ENCODE peak calls at places on chromosomes 5 and 9, in five cellular contexts. Y, E, L, H and Z are unnamed samples.
A peak's percentile ranks its signal among the peaks of the same experiment; 100 is the strongest.

GRCh38 chr5:33611882-33612281 is 171.1 kb downstream of the TARS1 start:
- DNase-seq in Y (no peak), E (no peak), L (no peak), H (no peak), Z (no peak)

GRCh38 chr9:115456515-115456914 is 338.6 kb upstream of the TNC start:
- DNase-seq in Y (no peak), E (no peak), L (no peak), H (no peak), Z (no peak)

GRCh38 chr5:15643731-15644130 is 143.8 kb downstream of the FBXL7 start:
- DNase-seq in Y (no peak), E (no peak), L (no peak), H (no peak), Z (no peak)

GRCh38 chr9:111898331-111899096 is 1.9 kb downstream of the UGCG start:
- DNase-seq in Y (no peak), E (no peak), L (no peak), H (no peak), Z (no peak)

GRCh38 chr5:73322453-73323076 is 126.0 kb downstream of the FOXD1 start:
- DNase-seq in Y (no peak), E (no peak), L (no peak), H (no peak), Z (no peak)

GRCh38 chr5:146399446-146399845 is 47.7 kb upstream of the TCERG1 start:
- DNase-seq in Y (no peak), E (no peak), L (no peak), H (no peak), Z (no peak)

GRCh38 chr5:175212203-175212602 is 231.8 kb downstream of the DRD1 start:
- DNase-seq in Y (no peak), E (no peak), L (no peak), H (no peak), Z (peak; percentile 11)

GRCh38 chr9:17280350-17281012 is 145.6 kb downstream of the CNTLN start:
- DNase-seq in Y (no peak), E (no peak), L (no peak), H (no peak), Z (no peak)

GRCh38 chr9:6563036-6563435 is 82.5 kb downstream of the GLDC start:
- DNase-seq in Y (no peak), E (no peak), L (no peak), H (no peak), Z (no peak)

GRCh38 chr5:163384669-163385068 is 52.7 kb upstream of the CCNG1 start:
- DNase-seq in Y (no peak), E (no peak), L (no peak), H (no peak), Z (no peak)

GRCh38 chr5:163385824-163386223 is 51.6 kb upstream of the CCNG1 start:
- DNase-seq in Y (no peak), E (no peak), L (no peak), H (no peak), Z (no peak)

GRCh38 chr5:163386352-163386751 is 51.0 kb upstream of the CCNG1 start:
- DNase-seq in Y (no peak), E (no peak), L (no peak), H (no peak), Z (no peak)

GRCh38 chr5:163383754-163384153 is 53.6 kb upstream of the CCNG1 start:
- DNase-seq in Y (no peak), E (no peak), L (no peak), H (no peak), Z (no peak)

GRCh38 chr5:163385276-163385675 is 52.1 kb upstream of the CCNG1 start:
- DNase-seq in Y (no peak), E (no peak), L (no peak), H (no peak), Z (no peak)
- TF ChIP-seq JUNB in Y (no peak), E (no peak), L (no peak), H (no peak), Z (no peak)

DNA sequence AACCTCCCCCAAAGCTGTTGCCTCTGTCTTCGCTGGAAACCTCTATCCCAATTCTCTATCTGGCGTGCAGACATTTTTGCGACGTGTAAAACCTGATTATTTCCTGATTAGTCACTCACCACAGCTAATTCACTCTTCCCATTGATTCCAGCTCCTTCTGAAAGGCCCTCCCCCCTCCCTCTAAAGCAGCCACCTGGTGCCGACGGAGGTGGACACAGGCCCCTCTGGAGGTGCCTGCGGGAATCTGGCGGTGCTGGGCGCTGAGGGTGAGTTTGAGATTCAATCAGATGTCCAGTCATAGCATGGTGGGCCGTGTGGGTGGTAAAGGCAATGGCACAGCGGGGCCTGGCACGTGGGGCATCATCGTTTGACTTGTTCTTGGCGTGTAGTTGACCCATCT is 271.2 kb upstream of the MVB12B start:
- DNase-seq in Y (no peak), E (no peak), L (no peak), H (no peak), Z (no peak)
- TF ChIP-seq JUNB in Y (no peak), E (no peak), L (no peak), H (no peak), Z (no peak)

DNA sequence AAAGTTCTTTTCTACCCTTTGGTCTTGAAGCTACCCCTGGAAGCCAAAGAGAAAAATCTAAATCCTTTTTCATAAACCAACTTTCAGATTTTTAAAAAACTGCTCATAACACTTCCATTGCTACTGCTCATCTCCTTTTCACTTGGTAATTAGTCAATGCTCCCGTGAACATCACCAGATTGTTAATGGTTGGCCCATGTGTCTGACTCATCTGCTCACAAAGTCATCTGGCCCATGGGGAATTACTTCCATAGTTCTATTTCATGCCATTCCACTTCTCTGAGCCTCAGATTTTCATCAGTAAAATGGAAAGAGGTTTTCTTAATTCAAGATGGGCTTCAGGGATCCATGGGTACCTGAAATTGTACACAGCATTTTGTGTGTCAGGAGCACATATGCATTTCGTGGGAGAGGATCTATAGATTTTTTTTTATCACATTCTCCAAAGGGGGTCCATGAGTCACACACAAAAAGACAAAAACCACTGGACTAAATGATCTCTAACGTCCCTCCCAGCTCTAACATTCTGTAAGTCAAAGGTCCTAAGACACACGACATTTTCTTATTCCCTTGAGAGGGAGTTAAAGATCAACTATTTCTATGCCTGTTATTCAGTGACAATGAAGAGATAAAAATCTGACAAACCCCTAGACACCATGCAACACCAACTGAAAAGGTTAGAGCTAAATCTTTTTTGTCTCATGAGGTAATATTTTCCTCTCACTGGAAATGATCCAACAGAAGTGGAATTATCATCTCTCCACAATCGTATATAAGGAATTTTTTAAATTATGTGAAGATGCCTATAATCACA is 75.4 kb downstream of the TEX10 start:
- DNase-seq in Y (no peak), E (no peak), L (no peak), H (no peak), Z (no peak)
- TF ChIP-seq JUNB in Y (no peak), E (no peak), L (no peak), H (no peak), Z (no peak)

DNA sequence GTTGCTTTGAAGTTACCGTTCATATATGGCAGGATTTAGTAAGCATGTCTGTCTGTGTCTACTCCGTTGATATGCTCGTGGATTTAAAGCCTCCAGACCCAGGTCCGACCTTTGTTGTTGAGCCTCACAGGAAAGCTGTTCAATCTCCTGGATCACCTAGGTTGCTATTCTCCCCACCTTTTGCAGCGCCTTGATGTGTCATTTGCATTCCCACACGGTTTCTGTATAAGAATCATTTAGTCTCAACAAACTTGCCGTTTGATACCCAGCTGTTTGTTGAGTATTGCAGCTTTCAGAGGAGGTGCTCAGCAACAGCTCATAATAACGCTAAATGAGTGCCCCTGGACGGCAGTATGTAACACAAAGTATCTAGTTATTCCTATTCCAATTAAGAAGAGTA is 1.2 kb upstream of the ADGRV1 start:
- DNase-seq in Y (no peak), E (no peak), L (no peak), H (no peak), Z (peak; percentile 48)
- TF ChIP-seq JUNB in Y (no peak), E (no peak), L (no peak), H (no peak), Z (no peak)

DNA sequence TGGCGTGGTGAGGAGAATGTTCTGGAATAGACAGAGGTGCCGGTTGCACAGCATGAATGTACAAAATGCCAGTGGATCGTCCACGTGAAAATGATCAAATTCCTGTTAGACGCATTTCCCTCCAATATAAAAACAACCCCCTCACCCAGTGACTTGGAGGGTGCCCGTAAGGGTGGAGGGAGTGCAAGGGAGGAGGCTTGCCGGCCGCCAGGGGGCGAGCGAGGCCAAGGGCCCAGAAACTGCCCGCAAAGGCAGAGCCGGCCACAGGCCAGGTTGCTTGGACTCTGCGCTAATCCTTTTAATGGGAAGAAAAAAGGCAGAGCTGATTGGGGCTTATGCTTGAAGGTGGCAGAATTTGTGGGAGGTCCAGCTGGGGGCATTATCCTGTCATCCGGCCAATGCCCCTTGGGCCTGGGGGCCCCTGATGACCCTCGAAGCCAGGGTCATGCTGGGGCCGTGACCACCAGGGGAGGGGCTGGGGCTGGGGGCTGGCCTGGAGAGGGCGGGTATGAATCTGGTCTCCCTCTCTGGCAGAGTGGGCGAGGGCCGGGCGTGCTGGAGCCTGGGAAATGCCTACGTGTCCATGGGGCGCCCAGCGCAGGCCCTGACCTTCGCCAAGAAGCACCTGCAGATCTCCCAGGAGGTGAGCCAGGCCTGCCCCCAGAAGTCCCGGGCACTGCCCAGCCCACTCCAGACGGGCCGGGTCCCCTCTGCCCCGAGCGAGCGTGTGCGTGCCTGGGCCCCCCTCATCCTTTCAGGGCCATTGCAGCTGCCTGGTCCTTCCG is 12.0 kb downstream of the GPSM1 start:
- DNase-seq in Y (peak; percentile 79), E (peak; percentile 62), L (no peak), H (peak; percentile 71), Z (peak; percentile 90)
- TF ChIP-seq JUNB in Y (no peak), E (no peak), L (no peak), H (no peak), Z (no peak)

DNA sequence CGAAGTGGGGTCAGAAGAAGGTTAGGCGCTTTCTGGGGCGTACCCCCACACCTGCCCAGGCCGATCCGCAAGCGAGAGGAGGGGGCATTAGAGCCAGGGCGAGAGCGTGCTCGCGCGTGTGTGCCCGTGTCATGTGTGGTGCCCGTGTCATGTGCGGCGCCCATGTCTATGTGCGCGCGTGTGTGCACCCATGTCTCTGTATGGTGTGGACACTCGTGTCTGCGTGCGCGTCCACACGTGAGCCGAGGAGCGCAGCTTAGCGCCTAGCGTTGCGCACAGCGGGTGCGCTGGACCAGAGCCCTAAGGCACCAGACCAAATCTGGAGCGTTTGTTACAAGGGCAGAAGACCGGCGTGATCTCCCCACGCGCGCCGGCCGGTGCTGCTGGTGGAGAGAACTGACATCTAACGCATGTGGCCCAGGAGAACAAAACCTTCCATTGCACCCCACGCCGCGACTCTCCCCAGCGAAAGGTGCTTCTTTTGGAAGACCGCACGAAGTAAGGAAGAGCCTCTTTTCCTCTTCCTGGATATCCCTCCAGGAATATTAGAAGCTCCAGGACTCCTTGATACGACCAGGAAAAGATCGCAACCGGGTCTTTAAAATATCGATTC is 639 bp downstream of the NIM1K start:
- DNase-seq in Y (no peak), E (no peak), L (no peak), H (no peak), Z (no peak)
- TF ChIP-seq JUNB in Y (no peak), E (no peak), L (no peak), H (no peak), Z (no peak)

GRCh38 chr5:58872670-58873273 is 289.9 kb downstream of the RAB3C start:
- DNase-seq in Y (no peak), E (no peak), L (no peak), H (no peak), Z (no peak)

GRCh38 chr5:58868931-58869330 is 286.1 kb downstream of the RAB3C start:
- DNase-seq in Y (no peak), E (no peak), L (no peak), H (no peak), Z (no peak)

GRCh38 chr5:58871648-58872242 is 288.9 kb downstream of the RAB3C start:
- DNase-seq in Y (peak; percentile 69), E (peak; percentile 24), L (no peak), H (peak; percentile 19), Z (peak; percentile 65)
- TF ChIP-seq JUNB in Y (no peak), E (no peak), L (no peak), H (no peak), Z (no peak)